ENCODE peak calls at places on chromosomes 11 and 22, in four cellular contexts. A, Q, C and I are unnamed samples.

GRCh38 chr11:70670684-70671034 is 272.3 kb downstream of the CTTN start:
- DNase-seq in A (no peak), Q (no peak), C (no peak), I (no peak)

GRCh38 chr22:47161631-47162030 is 399.2 kb downstream of the TBC1D22A start:
- DNase-seq in A (no peak), Q (no peak), C (no peak), I (no peak)

GRCh38 chr11:118912742-118913410 is 12.8 kb downstream of the BCL9L start:
- DNase-seq in A (no peak), Q (no peak), C (peak), I (no peak)

GRCh38 chr11:46658259-46658658 is 40.9 kb downstream of the ATG13 start:
- DNase-seq in A (no peak), Q (no peak), C (no peak), I (no peak)

GRCh38 chr11:114088216-114088615 is 28.7 kb downstream of the ZBTB16 start:
- DNase-seq in A (no peak), Q (no peak), C (no peak), I (no peak)

GRCh38 chr22:24985824-24986214 is 33.3 kb downstream of the KIAA1671 start:
- DNase-seq in A (no peak), Q (no peak), C (no peak), I (no peak)

GRCh38 chr22:25350551-25350971 is 131.1 kb downstream of the CRYBB2 start:
- DNase-seq in A (peak), Q (no peak), C (no peak), I (no peak)

GRCh38 chr22:20957118-20957690 is 9.9 kb upstream of the AIFM3 start:
- DNase-seq in A (peak), Q (peak), C (peak), I (no peak)

GRCh38 chr11:14335712-14336111 is 23.3 kb downstream of the RRAS2 start:
- DNase-seq in A (no peak), Q (no peak), C (no peak), I (no peak)

GRCh38 chr11:66471142-66471541 is 4.4 kb downstream of the PELI3 start:
- DNase-seq in A (no peak), Q (no peak), C (no peak), I (no peak)

GRCh38 chr11:110000045-110000502 is 93.1 kb upstream of the ZC3H12C start:
- DNase-seq in A (no peak), Q (no peak), C (peak), I (no peak)

GRCh38 chr11:48034926-48035876 is 54.8 kb downstream of the PTPRJ start:
- DNase-seq in A (no peak), Q (no peak), C (no peak), I (no peak)

GRCh38 chr11:35836185-35836584 is 107.7 kb upstream of the LDLRAD3 start:
- DNase-seq in A (no peak), Q (no peak), C (no peak), I (no peak)

GRCh38 chr11:63869686-63870085 is 30.8 kb downstream of the MARK2 start:
- DNase-seq in A (no peak), Q (no peak), C (no peak), I (no peak)

GRCh38 chr11:69401715-69402114 is 79.7 kb upstream of the LINC01488 start:
- DNase-seq in A (no peak), Q (no peak), C (no peak), I (no peak)

GRCh38 chr11:38274031-38274430 is 1676.0 kb upstream of the RAG2 start:
- DNase-seq in A (no peak), Q (no peak), C (no peak), I (no peak)

GRCh38 chr22:37165940-37166674 is 16.4 kb upstream of the IL2RB start:
- DNase-seq in A (no peak), Q (no peak), C (no peak), I (no peak)

GRCh38 chr22:24990344-24990905 is 37.9 kb downstream of the KIAA1671 start:
- DNase-seq in A (no peak), Q (no peak), C (no peak), I (no peak)

GRCh38 chr11:86637976-86638375 is 34.4 kb downstream of the ME3 start:
- DNase-seq in A (no peak), Q (no peak), C (no peak), I (no peak)

GRCh38 chr11:1520209-1520986 is 33.8 kb upstream of the MOB2 start:
- DNase-seq in A (no peak), Q (no peak), C (no peak), I (no peak)

GRCh38 chr22:45310331-45311032 is 748 bp downstream of the FAM118A start:
- DNase-seq in A (no peak), Q (peak), C (no peak), I (no peak)

GRCh38 chr11:33379931-33380330 is 122.8 kb downstream of the HIPK3 start:
- DNase-seq in A (no peak), Q (no peak), C (no peak), I (no peak)

GRCh38 chr22:46914916-46915894 is 152.8 kb downstream of the TBC1D22A start:
- DNase-seq in A (no peak), Q (no peak), C (no peak), I (no peak)

GRCh38 chr11:26709057-26709456 is 12.8 kb downstream of the SLC5A12 start:
- DNase-seq in A (no peak), Q (no peak), C (no peak), I (no peak)

GRCh38 chr22:27297125-27297524 is 504.4 kb downstream of the MN1 start:
- DNase-seq in A (no peak), Q (no peak), C (no peak), I (no peak)

GRCh38 chr22:27133951-27134664 is 476.7 kb downstream of the MIAT start:
- DNase-seq in A (no peak), Q (no peak), C (peak), I (no peak)

GRCh38 chr22:19719488-19720021 is 3.8 kb upstream of the GP1BB start:
- DNase-seq in A (no peak), Q (no peak), C (no peak), I (no peak)

GRCh38 chr22:19717181-19717580 is 2.9 kb downstream of the SEPTIN5 start:
- DNase-seq in A (no peak), Q (no peak), C (no peak), I (no peak)

GRCh38 chr22:19717691-19718254 is 3.5 kb downstream of the SEPTIN5 start:
- DNase-seq in A (peak), Q (peak), C (peak), I (peak)

GRCh38 chr22:19719055-19719482 is 4.3 kb upstream of the GP1BB start:
- DNase-seq in A (no peak), Q (no peak), C (no peak), I (no peak)

DNA sequence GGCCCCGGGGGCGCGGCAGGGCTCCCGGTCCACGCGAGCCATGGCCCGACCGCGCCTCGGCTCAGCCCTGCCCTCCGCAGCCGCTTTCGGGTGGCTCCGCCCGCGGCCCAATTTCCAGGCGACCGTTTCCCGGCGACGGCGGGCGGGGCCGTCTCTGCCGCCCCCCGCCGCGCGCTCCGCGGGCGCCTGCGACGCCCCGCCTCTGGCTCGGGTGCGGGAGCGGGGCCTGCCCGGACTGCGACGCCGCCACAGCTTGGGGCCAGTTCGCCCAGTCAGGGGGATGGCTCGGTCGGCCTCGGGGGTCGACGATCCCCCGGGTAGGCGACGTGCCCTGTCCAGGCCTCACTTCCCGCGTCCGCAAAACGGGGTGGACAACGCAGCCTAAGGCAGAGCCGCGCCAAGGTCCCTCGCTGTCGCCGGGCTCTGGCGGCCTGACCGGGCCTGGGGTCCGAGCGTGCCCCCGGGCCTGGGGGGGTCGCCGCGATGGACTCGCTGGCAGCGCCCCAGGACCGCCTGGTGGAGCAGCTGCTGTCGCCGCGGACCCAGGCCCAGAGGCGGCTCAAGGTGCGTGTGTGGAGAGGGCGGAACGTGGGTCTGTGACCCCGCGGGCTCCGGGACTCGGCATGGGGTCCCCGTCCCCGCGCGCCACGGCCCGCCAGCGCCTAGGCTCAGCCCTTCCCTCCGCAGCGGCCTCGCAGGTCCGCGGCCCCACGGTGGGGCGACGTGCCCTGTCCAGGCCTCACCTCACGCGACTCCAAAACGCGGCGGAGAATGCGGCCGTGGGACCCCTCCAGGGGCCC is 4.2 kb downstream of the SEPTIN5 start:
- DNase-seq in A (no peak), Q (no peak), C (no peak), I (peak)
- TF ChIP-seq CTCF in A (no peak), Q (no peak), C (peak), I (no peak)

GRCh38 chr11:62147545-62147944 is 23.7 kb downstream of the INCENP start:
- DNase-seq in A (peak), Q (peak), C (no peak), I (no peak)
- TF ChIP-seq CTCF in A (no peak), Q (no peak), C (no peak), I (no peak)

DNA sequence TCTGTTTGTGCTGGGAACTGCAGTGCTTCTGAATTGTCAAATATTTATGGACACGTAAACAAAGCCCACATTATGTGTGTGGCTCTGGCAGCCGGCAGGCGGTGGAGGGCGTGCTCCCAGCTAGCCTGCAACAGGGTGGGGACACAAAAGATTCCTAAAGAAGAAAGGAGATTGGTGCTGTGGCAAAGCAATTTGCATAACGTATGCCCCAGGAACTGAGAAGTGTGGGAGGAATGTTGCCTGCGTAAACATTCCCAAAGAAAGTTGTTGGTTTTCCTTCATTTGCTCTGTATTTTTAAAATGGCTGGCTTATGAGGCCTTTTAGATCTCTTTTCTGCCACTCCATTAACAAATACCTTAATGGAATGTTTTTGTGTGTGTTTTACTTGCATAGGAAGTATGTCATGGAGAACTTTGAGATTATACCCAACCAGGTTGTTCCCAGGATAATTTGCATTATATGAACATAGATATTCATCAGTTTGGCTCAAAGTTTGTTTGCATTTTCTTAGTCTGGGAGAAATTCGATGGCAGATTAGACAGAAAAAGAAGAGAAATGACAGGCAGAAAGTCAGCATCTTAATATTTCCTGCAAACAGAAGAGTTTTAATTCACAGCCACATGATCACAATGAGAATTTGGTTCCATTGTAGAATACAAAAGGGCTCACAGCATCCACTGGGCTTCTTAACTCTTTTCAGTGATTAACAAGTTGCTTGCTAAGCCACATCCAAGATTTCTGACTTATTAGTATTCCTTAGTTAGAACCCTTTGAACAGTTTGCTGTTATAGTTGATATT is 41.8 kb upstream of the DLAT start:
- DNase-seq in A (peak), Q (peak), C (peak), I (no peak)
- TF ChIP-seq CTCF in A (peak), Q (peak), C (no peak), I (no peak)

DNA sequence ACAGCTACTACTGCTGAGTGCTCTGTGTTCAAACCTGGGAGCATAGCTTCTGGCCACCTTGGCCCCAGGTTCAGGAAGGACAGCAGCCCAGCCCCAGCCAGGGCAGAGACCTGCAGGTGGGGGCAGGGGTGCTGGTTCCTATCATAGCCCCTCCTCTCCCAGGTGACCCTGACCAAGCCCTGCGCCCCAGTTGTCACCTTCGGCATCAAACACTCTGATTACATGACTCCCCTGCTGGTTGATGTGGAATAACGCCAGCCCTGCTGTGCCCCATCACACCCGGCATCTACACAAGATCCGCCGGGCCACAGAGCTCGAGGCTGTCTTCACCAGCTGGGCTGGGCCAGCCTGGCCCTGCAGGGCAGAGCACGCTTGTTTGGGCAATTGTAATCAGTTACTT is 6.9 kb downstream of the SCGB1C1 start:
- DNase-seq in A (no peak), Q (no peak), C (no peak), I (no peak)
- TF ChIP-seq CTCF in A (no peak), Q (no peak), C (no peak), I (no peak)

GRCh38 chr11:24781288-24781687 is 284.4 kb downstream of the LUZP2 start:
- DNase-seq in A (no peak), Q (no peak), C (no peak), I (no peak)

DNA sequence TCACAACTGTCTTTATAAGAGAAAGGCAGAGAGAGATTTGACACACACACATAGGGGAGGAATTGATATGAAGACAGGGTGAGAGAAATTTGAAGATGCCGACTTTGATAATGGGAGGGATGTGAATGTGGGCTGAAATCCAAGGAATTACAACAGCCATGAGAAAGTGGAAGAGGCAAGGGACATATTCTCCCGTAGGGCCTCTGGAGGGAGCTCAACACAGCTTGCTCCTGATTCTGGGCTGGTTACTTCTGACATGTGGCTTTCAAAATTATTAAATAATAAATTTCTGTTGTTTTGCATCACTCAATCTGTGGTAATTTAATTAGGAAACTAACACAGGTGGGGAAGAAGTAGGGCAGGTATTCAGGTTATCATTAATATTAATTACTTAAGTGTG is 282.9 kb downstream of the LUZP2 start:
- DNase-seq in A (no peak), Q (peak), C (no peak), I (no peak)
- TF ChIP-seq CTCF in A (peak), Q (peak), C (no peak), I (no peak)

DNA sequence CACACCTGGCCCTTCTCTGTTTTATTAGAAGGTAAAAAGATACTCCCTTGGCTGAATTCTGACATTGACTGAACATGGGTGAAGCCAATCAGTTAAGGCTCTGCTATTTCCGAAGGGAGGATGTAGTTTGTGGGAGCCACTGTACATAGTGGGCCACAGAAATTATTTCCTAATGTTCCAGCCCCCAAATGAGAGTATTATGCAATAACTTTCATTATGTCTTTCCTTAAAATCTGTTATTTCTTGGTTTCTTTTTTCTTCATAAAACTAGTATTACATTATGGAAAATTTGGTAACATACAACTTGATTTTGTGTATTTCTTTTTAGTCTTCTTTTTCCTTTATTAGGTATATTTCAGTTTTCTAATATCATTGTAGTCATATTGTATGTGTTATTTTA is 51.9 kb upstream of the EP300 start:
- DNase-seq in A (no peak), Q (no peak), C (no peak), I (no peak)
- TF ChIP-seq CTCF in A (no peak), Q (no peak), C (no peak), I (no peak)

GRCh38 chr11:29328961-29329441 is 687.8 kb downstream of the KCNA4 start:
- DNase-seq in A (no peak), Q (peak), C (peak), I (no peak)
- TF ChIP-seq CTCF in A (peak), Q (peak), C (peak), I (peak)

DNA sequence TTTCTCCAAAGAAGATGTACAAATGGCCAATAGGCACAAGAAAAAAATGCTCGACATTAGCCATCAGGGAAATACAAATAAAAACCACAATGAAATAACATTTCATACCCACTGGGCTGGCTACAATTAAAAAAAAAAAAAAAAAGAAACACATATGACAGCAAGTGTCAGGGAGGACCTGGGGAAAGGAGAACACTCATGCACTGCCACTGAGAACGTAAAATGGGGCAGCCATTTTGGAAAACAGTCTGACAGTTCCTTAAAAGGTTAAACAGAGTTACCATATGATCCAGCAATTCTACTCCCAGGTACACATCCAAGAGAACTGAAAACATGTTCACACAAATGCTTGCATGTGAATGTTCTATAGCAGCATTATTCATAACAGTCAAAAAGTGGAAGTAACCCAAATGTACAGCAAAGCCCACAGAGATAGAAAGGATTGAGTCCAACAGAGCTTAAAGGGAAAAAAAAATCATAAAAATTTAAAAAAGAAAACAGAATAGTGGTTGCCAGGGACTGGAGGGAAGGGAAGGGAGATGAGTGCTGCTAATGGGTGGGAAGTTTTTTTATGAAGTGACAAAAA is 48.4 kb upstream of the CYP2D6 start:
- DNase-seq in A (no peak), Q (no peak), C (no peak), I (no peak)
- TF ChIP-seq CTCF in A (no peak), Q (no peak), C (no peak), I (no peak)